ENCODE peak calls at places on chromosomes 4 and X, in eight cellular contexts. J is colonic mucosa; V is GF-D8; Z is breast epithelium; B is AG08395; H is NCI-H2081; M is stromal cell of bone marrow; O is stimulated activated CD4-positive, alpha-beta T cell treated with anti-CD3 and anti-CD28 coated beads, Interleukin-2, amount 100 ng/mL, for 24 hours. P is an unnamed sample.

GRCh38 chrX:48956728-48957414 is 536 bp downstream of the OTUD5 start:
- DNase-seq in J (peak; percentile 31), V (no peak), Z (no peak), B (no peak), H (no peak), M (no peak), O (peak; percentile 59), P (no peak)

GRCh38 chrX:108464604-108465003 is 25.0 kb downstream of the COL4A5 start:
- DNase-seq in J (no peak), V (no peak), Z (no peak), B (no peak), H (no peak), M (no peak), O (no peak), P (no peak)

GRCh38 chrX:110003167-110004156 is 548 bp downstream of the TMEM164 start:
- DNase-seq in J (no peak), V (no peak), Z (no peak), B (no peak), H (peak; percentile 49), M (no peak), O (no peak), P (no peak)

GRCh38 chr4:174408841-174409552 is 113.3 kb downstream of the HPGD start:
- DNase-seq in J (peak; percentile 46), V (no peak), Z (no peak), B (no peak), H (no peak), M (no peak), O (no peak), P (no peak)

GRCh38 chrX:21926527-21927278 is 13.8 kb upstream of the SMS start:
- DNase-seq in J (no peak), V (no peak), Z (no peak), B (peak; percentile 88), H (no peak), M (peak; percentile 81), O (no peak), P (no peak)

GRCh38 chr4:4289575-4289929 is 402 bp downstream of the LYAR start:
- DNase-seq in J (no peak), V (no peak), Z (no peak), B (no peak), H (no peak), M (no peak), O (no peak), P (no peak)

GRCh38 chr4:17347445-17347844 is 164.4 kb downstream of the QDPR start:
- DNase-seq in J (peak; percentile 23), V (no peak), Z (no peak), B (peak; percentile 69), H (no peak), M (no peak), O (peak; percentile 29), P (no peak)

GRCh38 chr4:140705625-140706275 is 50.4 kb downstream of the TBC1D9 start:
- DNase-seq in J (no peak), V (no peak), Z (no peak), B (no peak), H (no peak), M (no peak), O (no peak), P (no peak)

GRCh38 chr4:6716018-6716911 is at the start of gene BLOC1S4:
- DNase-seq in J (peak; percentile 88), V (peak; percentile 77), Z (peak; percentile 70), B (peak; percentile 97), H (peak; percentile 92), M (peak; percentile 71), O (peak; percentile 87), P (peak; percentile 85)

GRCh38 chr4:159283697-159284492 is 181.0 kb downstream of the RAPGEF2 start:
- DNase-seq in J (no peak), V (no peak), Z (no peak), B (peak; percentile 66), H (no peak), M (no peak), O (no peak), P (no peak)

GRCh38 chrX:35416783-35417182 is 381.4 kb upstream of the MAGEB16 start:
- DNase-seq in J (no peak), V (no peak), Z (no peak), B (no peak), H (no peak), M (no peak), O (no peak), P (no peak)

GRCh38 chrX:47573334-47574095 is 8.7 kb upstream of the TIMP1 start:
- DNase-seq in J (peak; percentile 70), V (no peak), Z (no peak), B (peak; percentile 25), H (no peak), M (no peak), O (no peak), P (no peak)

GRCh38 chr4:55468724-55469123 is 73.0 kb downstream of the TMEM165 start:
- DNase-seq in J (no peak), V (no peak), Z (no peak), B (peak; percentile 11), H (no peak), M (no peak), O (no peak), P (no peak)

GRCh38 chr4:88478247-88478646 is 21.3 kb downstream of the HERC5 start:
- DNase-seq in J (no peak), V (no peak), Z (no peak), B (no peak), H (no peak), M (no peak), O (no peak), P (no peak)

GRCh38 chr4:162675661-162676060 is 491.0 kb downstream of the NAF1 start:
- DNase-seq in J (no peak), V (no peak), Z (no peak), B (no peak), H (no peak), M (no peak), O (no peak), P (no peak)

GRCh38 chr4:155529761-155530160 is 136.9 kb upstream of the GUCY1A1 start:
- DNase-seq in J (no peak), V (no peak), Z (no peak), B (no peak), H (no peak), M (no peak), O (no peak), P (no peak)

GRCh38 chr4:6201580-6202091 is 1.3 kb upstream of the JAKMIP1 start:
- DNase-seq in J (no peak), V (no peak), Z (no peak), B (no peak), H (no peak), M (no peak), O (no peak), P (no peak)

GRCh38 chr4:112247021-112247420 is 15.4 kb downstream of the AP1AR start:
- DNase-seq in J (no peak), V (no peak), Z (no peak), B (no peak), H (no peak), M (no peak), O (no peak), P (no peak)

GRCh38 chr4:4671774-4672349 is 130.0 kb upstream of the STX18 start:
- DNase-seq in J (no peak), V (no peak), Z (no peak), B (no peak), H (no peak), M (no peak), O (no peak), P (no peak)

GRCh38 chrX:153773741-153774575 is 6.9 kb upstream of the SRPK3 start:
- DNase-seq in J (no peak), V (no peak), Z (no peak), B (no peak), H (no peak), M (no peak), O (no peak), P (no peak)

GRCh38 chr4:109072595-109072994 is 229.9 kb downstream of the COL25A1 start:
- DNase-seq in J (no peak), V (no peak), Z (no peak), B (peak; percentile 54), H (no peak), M (peak; percentile 78), O (no peak), P (no peak)

GRCh38 chr4:153113061-153113837 is 91.0 kb upstream of the TRIM2 start:
- DNase-seq in J (no peak), V (no peak), Z (no peak), B (peak; percentile 32), H (no peak), M (peak; percentile 70), O (no peak), P (no peak)

GRCh38 chr4:1113311-1114009 is at the start of gene RNF212:
- DNase-seq in J (peak; percentile 32), V (no peak), Z (no peak), B (peak; percentile 47), H (peak; percentile 43), M (no peak), O (peak; percentile 29), P (peak; percentile 41)

GRCh38 chr4:151694819-151695730 is 65.7 kb downstream of the GATB start:
- DNase-seq in J (no peak), V (no peak), Z (no peak), B (no peak), H (no peak), M (no peak), O (no peak), P (no peak)

GRCh38 chrX:150219374-150220185 is 143.5 kb upstream of the MAMLD1 start:
- DNase-seq in J (no peak), V (no peak), Z (no peak), B (peak; percentile 73), H (no peak), M (peak; percentile 71), O (no peak), P (no peak)

GRCh38 chrX:15146515-15146914 is 123.4 kb downstream of the ASB9 start:
- DNase-seq in J (peak; percentile 47), V (no peak), Z (no peak), B (no peak), H (no peak), M (no peak), O (peak; percentile 28), P (peak; percentile 26)

GRCh38 chrX:53379008-53379710 is 43.3 kb downstream of the SMC1A start:
- DNase-seq in J (no peak), V (no peak), Z (no peak), B (no peak), H (no peak), M (no peak), O (no peak), P (no peak)

GRCh38 chr4:92387459-92388069 is 83.8 kb downstream of the GRID2 start:
- DNase-seq in J (no peak), V (no peak), Z (no peak), B (peak; percentile 1), H (peak; percentile 16), M (peak; percentile 11), O (no peak), P (peak; percentile 11)

GRCh38 chrX:134520860-134521390 is 61.0 kb downstream of the HPRT1 start:
- DNase-seq in J (peak; percentile 27), V (peak; percentile 30), Z (no peak), B (peak; percentile 69), H (peak; percentile 62), M (peak; percentile 43), O (no peak), P (no peak)

GRCh38 chrX:45769919-45770582 is 569.4 kb upstream of the DIPK2B start:
- DNase-seq in J (peak; percentile 77), V (peak; percentile 78), Z (peak; percentile 79), B (peak; percentile 79), H (no peak), M (peak; percentile 83), O (peak; percentile 54), P (peak; percentile 35)

GRCh38 chr4:152000518-152000917 is 239.7 kb upstream of the GATB start:
- DNase-seq in J (no peak), V (no peak), Z (no peak), B (no peak), H (no peak), M (no peak), O (no peak), P (no peak)

GRCh38 chr4:125833-126232 is 1.5 kb downstream of the ZNF718 start:
- DNase-seq in J (no peak), V (no peak), Z (no peak), B (no peak), H (peak; percentile 47), M (no peak), O (no peak), P (no peak)

GRCh38 chrX:44036336-44036735 is 63.1 kb upstream of the NDP start:
- DNase-seq in J (no peak), V (no peak), Z (no peak), B (peak; percentile 47), H (no peak), M (no peak), O (no peak), P (no peak)

GRCh38 chr4:161254375-161254774 is 909.4 kb downstream of the FSTL5 start:
- DNase-seq in J (no peak), V (no peak), Z (no peak), B (no peak), H (no peak), M (no peak), O (no peak), P (no peak)